ENCODE peak calls at places on chromosomes 3 and 15, in four cellular contexts. P is coronary artery, J is body of pancreas, B is A549. G is an unnamed sample.

GRCh38 chr3:78972617-78973301 is 795.0 kb downstream of the ROBO1 start:
- DNase-seq in B (no peak), P (no peak), J (no peak), G (no peak)

GRCh38 chr15:58019503-58020376 is 45.8 kb downstream of the ALDH1A2 start:
- DNase-seq in B (no peak), P (no peak), J (no peak), G (no peak)

GRCh38 chr15:74977599-74977998 is 17.8 kb upstream of the SCAMP5 start:
- DNase-seq in J (no peak), B (no peak), P (no peak), G (no peak)

GRCh38 chr15:53586815-53587214 is 172.6 kb downstream of the WDR72 start:
- DNase-seq in B (peak), J (peak), P (no peak), G (peak)

GRCh38 chr3:13236774-13237173 is 163.5 kb upstream of the IQSEC1 start:
- DNase-seq in P (no peak), J (no peak), B (no peak), G (no peak)

GRCh38 chr15:56537881-56538280 is 72.9 kb upstream of the MNS1 start:
- DNase-seq in B (no peak), J (peak), P (no peak), G (no peak)

GRCh38 chr15:70411464-70411863 is 313.7 kb upstream of the TLE3 start:
- DNase-seq in J (no peak), B (no peak), P (no peak), G (no peak)

GRCh38 chr3:107641572-107642307 is 119.0 kb downstream of the BBX start:
- DNase-seq in J (no peak), P (no peak), B (no peak), G (no peak)

GRCh38 chr3:184541886-184542562 is 19.6 kb upstream of the EPHB3 start:
- DNase-seq in J (no peak), B (no peak), P (peak), G (no peak)

GRCh38 chr3:20103731-20104130 is 63.5 kb downstream of the KAT2B start:
- DNase-seq in J (no peak), B (no peak), P (no peak), G (no peak)

GRCh38 chr3:81676706-81677456 is 84.6 kb downstream of the GBE1 start:
- DNase-seq in J (no peak), B (peak), P (no peak), G (no peak)

GRCh38 chr15:25655168-25655956 is 207.8 kb downstream of the ATP10A start:
- DNase-seq in P (no peak), B (no peak), J (no peak), G (no peak)

GRCh38 chr3:186048119-186048518 is 60.8 kb downstream of the ETV5 start:
- DNase-seq in J (no peak), P (no peak), B (no peak), G (no peak)

GRCh38 chr3:186930639-186931486 is 537 bp downstream of the ST6GAL1 start:
- DNase-seq in P (peak), J (peak), B (peak), G (peak)

GRCh38 chr15:95772982-95773381 is 557.5 kb upstream of the NR2F2 start:
- DNase-seq in J (no peak), B (no peak), P (no peak), G (no peak)

GRCh38 chr15:99264125-99264524 is 12.8 kb downstream of the LRRC28 start:
- DNase-seq in J (no peak), B (no peak), P (no peak), G (no peak)

GRCh38 chr3:25144430-25144829 is 283.6 kb upstream of the RARB start:
- DNase-seq in P (no peak), J (no peak), B (no peak), G (no peak)

GRCh38 chr3:195160257-195160898 is 110.6 kb downstream of the XXYLT1 start:
- DNase-seq in P (no peak), B (no peak), J (no peak), G (no peak)

GRCh38 chr3:4581905-4582611 is 88.9 kb downstream of the ITPR1 start:
- DNase-seq in P (no peak), B (no peak), J (no peak), G (no peak)

GRCh38 chr15:59738676-59739075 is 49.6 kb upstream of the BNIP2 start:
- DNase-seq in J (no peak), B (no peak), P (no peak), G (no peak)

GRCh38 chr15:59739557-59740186 is 50.6 kb upstream of the BNIP2 start:
- DNase-seq in J (no peak), B (no peak), P (no peak), G (no peak)

GRCh38 chr15:59741274-59741906 is 52.3 kb upstream of the BNIP2 start:
- DNase-seq in J (no peak), B (peak), P (no peak), G (peak)

DNA sequence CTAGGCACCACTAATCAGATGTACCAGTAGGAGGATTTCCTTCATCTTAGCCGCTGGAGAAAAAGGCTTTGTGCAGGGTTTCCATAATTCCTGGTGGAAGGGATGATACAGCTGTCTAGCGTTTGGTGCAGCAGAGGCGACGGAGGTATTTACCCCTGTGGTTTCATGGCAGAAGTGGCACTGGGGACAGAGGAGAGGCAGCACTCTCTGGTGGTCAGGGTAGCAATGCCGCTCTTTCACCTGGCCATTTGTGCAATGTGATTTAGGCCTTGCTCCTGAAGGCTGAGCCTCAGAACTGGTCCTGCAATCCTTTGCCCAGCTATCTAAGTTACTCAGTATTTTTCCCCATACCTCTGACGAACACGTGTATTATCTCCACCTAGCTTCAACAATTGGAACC is 47.1 kb upstream of the BNIP2 start:
- DNase-seq in B (peak), J (no peak), P (no peak), G (no peak)
- TF ChIP-seq CTCF in B (no peak), J (no peak), P (no peak), G (no peak)

DNA sequence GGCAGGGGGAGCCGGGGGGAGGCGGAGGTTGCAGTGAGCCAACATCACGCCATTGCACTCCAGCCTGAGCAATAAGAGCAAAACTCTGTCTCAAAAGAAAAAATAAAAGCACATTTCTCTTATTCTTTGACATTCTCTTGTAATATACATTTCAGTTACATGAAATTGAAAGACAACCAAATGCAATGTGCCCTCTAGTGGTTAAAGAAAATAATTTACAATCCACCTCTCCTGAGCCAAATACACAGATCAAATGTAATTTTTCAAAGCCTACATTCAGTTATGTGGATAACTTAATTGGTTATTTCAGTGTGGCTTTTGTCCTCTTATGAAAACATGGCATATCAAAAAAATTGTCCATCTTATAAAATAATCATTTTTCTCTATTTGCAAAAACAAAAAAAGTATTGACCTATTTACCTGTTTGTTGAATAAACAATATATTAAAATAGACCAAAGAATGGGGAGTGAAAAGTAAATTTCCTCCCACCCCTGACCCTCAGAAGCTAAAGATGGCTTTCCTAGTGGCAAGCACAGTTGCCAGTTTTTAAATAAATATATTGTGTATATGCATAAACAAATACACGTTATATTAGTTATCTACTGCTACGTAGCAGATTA is 14.2 kb upstream of the U2SURP start:
- DNase-seq in B (peak), P (no peak), J (no peak), G (peak)
- H3K4me3 ChIP-seq in B (no peak), P (no peak), J (no peak), G (no peak)

DNA sequence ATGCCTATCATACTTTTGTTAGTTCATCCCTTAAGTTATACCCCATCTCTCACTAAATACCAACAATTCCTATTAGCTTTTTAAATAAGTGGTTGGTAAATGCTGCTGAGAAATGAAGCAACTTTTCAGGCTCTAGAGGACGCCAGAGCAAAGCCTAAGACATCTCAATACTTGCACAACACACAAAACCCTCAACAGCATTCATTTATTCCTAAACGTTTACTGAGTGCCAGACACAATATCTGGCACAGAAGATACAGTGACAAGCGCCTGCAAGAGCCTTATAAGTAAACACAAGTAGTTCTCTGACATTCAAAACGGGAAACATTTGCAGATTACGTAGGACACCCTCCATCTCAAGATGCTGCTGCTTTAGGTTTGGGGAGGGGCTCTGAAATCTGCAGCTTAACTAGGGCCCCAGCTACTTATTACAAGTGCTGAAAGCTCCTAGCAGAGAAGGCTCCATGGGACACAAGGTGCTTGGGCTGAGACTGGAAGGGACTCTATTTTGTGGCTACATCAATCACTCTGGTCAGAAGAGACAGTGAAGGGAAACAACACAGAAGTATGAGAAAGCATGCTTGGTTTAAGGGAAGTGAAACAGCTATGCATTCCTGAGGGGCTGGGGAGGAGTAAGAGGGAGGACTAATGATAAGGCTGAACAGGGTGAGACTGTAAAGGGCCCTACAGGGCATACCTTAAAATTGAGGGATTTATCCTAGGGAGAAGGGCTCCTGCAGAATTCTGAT is 311.3 kb downstream of the PLCL2 start:
- DNase-seq in P (no peak), J (no peak), B (no peak), G (peak)
- TF ChIP-seq CTCF in P (peak), J (no peak), B (no peak), G (peak)

DNA sequence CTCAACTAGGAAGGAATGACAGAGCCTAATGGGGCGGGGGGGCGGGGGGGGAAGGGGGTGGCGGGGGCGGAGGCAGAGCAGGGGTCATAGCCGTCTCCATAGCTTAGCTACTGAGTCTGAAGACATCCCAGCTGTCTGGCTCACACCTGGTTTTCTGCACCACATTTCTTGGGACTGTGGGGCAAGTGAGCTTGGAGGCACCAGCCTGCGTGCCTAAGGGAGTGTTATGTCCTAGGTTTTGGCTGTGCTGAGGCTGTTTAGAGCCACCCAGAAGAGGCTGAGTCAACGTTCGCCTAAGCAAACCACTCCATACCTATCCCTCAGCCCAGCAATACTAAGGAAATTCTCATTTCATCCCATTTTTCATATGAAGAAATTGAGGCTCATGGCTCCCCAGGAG is 1.4 kb downstream of the IL17RD start:
- DNase-seq in P (no peak), B (no peak), J (no peak), G (no peak)
- H3K4me3 ChIP-seq in P (peak), B (no peak), J (no peak), G (peak)

DNA sequence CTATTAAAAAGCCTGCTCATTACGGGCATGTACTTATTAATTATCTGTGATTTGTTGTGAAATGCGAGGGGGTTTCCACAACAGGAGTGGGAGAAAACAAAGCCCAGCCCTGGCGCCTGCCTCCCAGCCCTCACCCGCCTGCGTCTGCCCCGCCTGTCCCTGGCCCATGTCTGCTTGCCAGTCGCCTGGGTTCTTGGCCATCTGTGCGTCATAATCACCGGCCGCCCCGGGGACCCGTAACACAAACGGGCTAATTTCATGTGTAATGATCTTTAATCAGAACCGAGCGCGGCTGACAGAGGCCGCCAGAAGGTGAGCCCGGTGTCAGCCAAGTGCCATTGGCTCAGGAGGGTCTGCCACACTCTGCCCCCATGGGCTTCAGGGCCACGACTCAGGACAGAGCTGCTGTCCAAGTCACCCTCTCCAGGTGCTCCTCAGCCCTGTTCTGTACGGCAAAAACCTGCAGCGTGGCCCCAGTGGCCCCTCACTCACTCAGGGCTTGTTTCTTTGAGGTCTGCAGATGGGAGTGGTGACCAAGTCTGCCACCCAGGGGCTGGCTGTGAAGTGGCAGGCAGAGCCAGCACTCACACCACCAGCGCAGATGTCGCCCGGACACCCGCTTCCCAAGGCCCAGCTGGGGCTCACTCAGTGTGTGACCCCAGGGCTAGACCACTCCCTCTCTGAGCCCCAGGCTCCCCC is 28.8 kb upstream of the TMEM115 start:
- DNase-seq in J (peak), B (no peak), P (no peak), G (peak)
- TF ChIP-seq CTCF in J (peak), B (no peak), P (no peak), G (peak)

GRCh38 chr3:1533763-1534162 is 440.9 kb downstream of the CNTN6 start:
- DNase-seq in P (no peak), J (no peak), B (no peak), G (no peak)
- H3K4me3 ChIP-seq in P (no peak), J (no peak), B (no peak), G (no peak)

DNA sequence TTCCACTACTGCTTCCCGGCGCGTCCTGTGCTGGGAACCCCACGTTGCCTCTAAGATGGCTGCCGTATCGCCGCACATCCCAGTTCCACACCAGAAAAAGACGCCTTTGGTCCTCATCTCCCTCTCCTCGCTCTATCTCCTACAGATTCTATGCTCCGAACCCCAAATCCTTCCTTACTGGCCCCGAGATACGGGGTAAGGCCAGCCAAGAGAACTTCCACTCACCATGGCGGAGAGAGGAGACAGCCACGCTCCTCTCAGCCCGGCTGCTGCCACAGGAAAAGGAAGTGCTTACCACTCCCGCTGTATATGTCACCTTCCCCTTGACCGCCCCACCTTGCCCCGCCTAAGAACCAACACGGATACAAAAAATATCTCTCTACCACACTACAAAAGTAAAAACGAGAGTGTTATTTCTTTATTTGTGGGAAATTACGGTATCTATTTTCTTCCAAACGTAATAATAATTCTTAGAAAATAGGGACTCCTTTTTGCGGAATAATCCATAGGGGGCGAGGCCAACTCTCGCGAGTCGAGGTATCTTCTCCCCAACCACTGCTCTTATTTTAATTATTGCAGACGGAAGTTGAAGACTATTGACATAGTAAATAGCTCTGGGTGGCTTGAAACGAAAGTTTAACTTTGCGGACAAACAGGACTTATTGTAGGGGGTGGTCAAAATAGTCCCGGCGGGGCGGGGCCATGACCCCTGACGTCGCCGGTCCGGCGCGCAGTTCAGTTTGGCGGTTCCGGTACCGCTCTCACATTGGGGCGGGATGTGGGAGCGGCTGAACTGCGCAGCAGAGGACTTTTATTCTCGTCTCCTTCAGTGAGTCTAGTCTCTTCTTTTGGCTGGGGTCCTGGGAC is at the start of the genes RPL4 and ZWILCH:
- DNase-seq in P (peak), J (peak), B (peak), G (peak)
- TF ChIP-seq CTCF in P (no peak), J (peak), B (no peak), G (no peak)